ENCODE peak calls at places on chromosomes 2 and 18, in nine cellular contexts. One of them, this sample, is unnamed.
A peak's percentile ranks its signal among the peaks of the same experiment; 100 is the strongest.

GRCh38 chr18:23565916-23566547 is 20.3 kb downstream of the NPC1 start:
- DNase-seq in naive thymus-derived CD4-positive, alpha-beta T cell: no peak
- DNase-seq in stomach: no peak
- DNase-seq in psoas muscle: no peak
- DNase-seq in CD4-positive, alpha-beta T cell: no peak
- DNase-seq in endothelial cell of umbilical vein: no peak
- DNase-seq in IMR-90: no peak
- DNase-seq in left ventricle myocardium inferior: no peak
- DNase-seq in fibroblast of lung: no peak
- DNase-seq in this sample: peak; percentile 78

GRCh38 chr2:210502997-210503621 is 26.6 kb upstream of the LANCL1 start:
- DNase-seq in psoas muscle: peak; percentile 57
- DNase-seq in endothelial cell of umbilical vein: peak; percentile 55
- DNase-seq in IMR-90: peak; percentile 49
- DNase-seq in stomach: peak; percentile 57
- DNase-seq in CD4-positive, alpha-beta T cell: no peak
- DNase-seq in naive thymus-derived CD4-positive, alpha-beta T cell: no peak
- DNase-seq in fibroblast of lung: peak; percentile 64
- DNase-seq in left ventricle myocardium inferior: peak; percentile 20
- DNase-seq in this sample: no peak

GRCh38 chr18:70931942-70932814 is 643.3 kb downstream of the SOCS6 start:
- DNase-seq in endothelial cell of umbilical vein: peak; percentile 63
- DNase-seq in CD4-positive, alpha-beta T cell: no peak
- DNase-seq in IMR-90: peak; percentile 17
- DNase-seq in stomach: no peak
- DNase-seq in psoas muscle: no peak
- DNase-seq in naive thymus-derived CD4-positive, alpha-beta T cell: no peak
- DNase-seq in left ventricle myocardium inferior: no peak
- DNase-seq in fibroblast of lung: peak; percentile 59
- DNase-seq in this sample: peak; percentile 1

GRCh38 chr2:27663463-27664244 is at the start of the genes SLC4A1AP and SUPT7L:
- DNase-seq in CD4-positive, alpha-beta T cell: peak; percentile 66
- DNase-seq in fibroblast of lung: peak; percentile 93
- DNase-seq in IMR-90: peak; percentile 89
- DNase-seq in stomach: peak; percentile 71
- DNase-seq in psoas muscle: peak; percentile 87
- DNase-seq in naive thymus-derived CD4-positive, alpha-beta T cell: peak; percentile 74
- DNase-seq in endothelial cell of umbilical vein: peak; percentile 92
- DNase-seq in left ventricle myocardium inferior: peak; percentile 64
- DNase-seq in this sample: peak; percentile 88

GRCh38 chr2:169507698-169508097 is 1.8 kb upstream of the KLHL41 start:
- DNase-seq in IMR-90: peak; percentile 78
- DNase-seq in endothelial cell of umbilical vein: peak; percentile 86
- DNase-seq in fibroblast of lung: peak; percentile 85
- DNase-seq in left ventricle myocardium inferior: no peak
- DNase-seq in psoas muscle: no peak
- DNase-seq in stomach: no peak
- DNase-seq in naive thymus-derived CD4-positive, alpha-beta T cell: no peak
- DNase-seq in CD4-positive, alpha-beta T cell: no peak
- DNase-seq in this sample: peak; percentile 57

GRCh38 chr2:20897874-20898453 is 75.1 kb upstream of the LDAH start:
- DNase-seq in fibroblast of lung: no peak
- DNase-seq in IMR-90: no peak
- DNase-seq in naive thymus-derived CD4-positive, alpha-beta T cell: no peak
- DNase-seq in left ventricle myocardium inferior: no peak
- DNase-seq in CD4-positive, alpha-beta T cell: no peak
- DNase-seq in stomach: no peak
- DNase-seq in psoas muscle: no peak
- DNase-seq in endothelial cell of umbilical vein: no peak
- DNase-seq in this sample: no peak

GRCh38 chr2:101987832-101988231 is 3.9 kb upstream of the IL1R2 start:
- DNase-seq in stomach: no peak
- DNase-seq in fibroblast of lung: no peak
- DNase-seq in naive thymus-derived CD4-positive, alpha-beta T cell: no peak
- DNase-seq in endothelial cell of umbilical vein: no peak
- DNase-seq in left ventricle myocardium inferior: no peak
- DNase-seq in IMR-90: no peak
- DNase-seq in psoas muscle: no peak
- DNase-seq in CD4-positive, alpha-beta T cell: no peak
- DNase-seq in this sample: no peak

GRCh38 chr2:217959723-217960122 is 43.1 kb downstream of the TNS1 start:
- DNase-seq in left ventricle myocardium inferior: no peak
- DNase-seq in IMR-90: peak; percentile 31
- DNase-seq in endothelial cell of umbilical vein: no peak
- DNase-seq in stomach: no peak
- DNase-seq in fibroblast of lung: no peak
- DNase-seq in naive thymus-derived CD4-positive, alpha-beta T cell: no peak
- DNase-seq in psoas muscle: no peak
- DNase-seq in CD4-positive, alpha-beta T cell: no peak
- DNase-seq in this sample: no peak

GRCh38 chr2:149307014-149307413 is 23.4 kb upstream of the LYPD6 start:
- DNase-seq in fibroblast of lung: no peak
- DNase-seq in stomach: no peak
- DNase-seq in endothelial cell of umbilical vein: no peak
- DNase-seq in IMR-90: no peak
- DNase-seq in left ventricle myocardium inferior: no peak
- DNase-seq in CD4-positive, alpha-beta T cell: no peak
- DNase-seq in psoas muscle: no peak
- DNase-seq in naive thymus-derived CD4-positive, alpha-beta T cell: no peak
- DNase-seq in this sample: no peak

GRCh38 chr18:48676346-48676745 is 137.5 kb downstream of the CTIF start:
- DNase-seq in psoas muscle: no peak
- DNase-seq in CD4-positive, alpha-beta T cell: no peak
- DNase-seq in naive thymus-derived CD4-positive, alpha-beta T cell: no peak
- DNase-seq in stomach: no peak
- DNase-seq in IMR-90: no peak
- DNase-seq in fibroblast of lung: no peak
- DNase-seq in left ventricle myocardium inferior: no peak
- DNase-seq in endothelial cell of umbilical vein: no peak
- DNase-seq in this sample: no peak

GRCh38 chr2:234145057-234145456 is 94.6 kb downstream of the SPP2 start:
- DNase-seq in endothelial cell of umbilical vein: no peak
- DNase-seq in naive thymus-derived CD4-positive, alpha-beta T cell: no peak
- DNase-seq in left ventricle myocardium inferior: no peak
- DNase-seq in CD4-positive, alpha-beta T cell: no peak
- DNase-seq in psoas muscle: no peak
- DNase-seq in stomach: no peak
- DNase-seq in IMR-90: no peak
- DNase-seq in fibroblast of lung: no peak
- DNase-seq in this sample: no peak

GRCh38 chr2:206198677-206199076 is 39.0 kb downstream of the EEF1B2 start:
- DNase-seq in fibroblast of lung: peak; percentile 77
- DNase-seq in stomach: no peak
- DNase-seq in naive thymus-derived CD4-positive, alpha-beta T cell: no peak
- DNase-seq in CD4-positive, alpha-beta T cell: no peak
- DNase-seq in left ventricle myocardium inferior: no peak
- DNase-seq in endothelial cell of umbilical vein: no peak
- DNase-seq in IMR-90: peak; percentile 28
- DNase-seq in psoas muscle: no peak
- DNase-seq in this sample: peak; percentile 65

GRCh38 chr2:132374551-132374950 is 42.1 kb upstream of the GPR39 start:
- DNase-seq in naive thymus-derived CD4-positive, alpha-beta T cell: no peak
- DNase-seq in endothelial cell of umbilical vein: no peak
- DNase-seq in left ventricle myocardium inferior: no peak
- DNase-seq in stomach: no peak
- DNase-seq in IMR-90: peak; percentile 44
- DNase-seq in psoas muscle: no peak
- DNase-seq in CD4-positive, alpha-beta T cell: no peak
- DNase-seq in fibroblast of lung: peak; percentile 28
- DNase-seq in this sample: peak; percentile 59

DNA sequence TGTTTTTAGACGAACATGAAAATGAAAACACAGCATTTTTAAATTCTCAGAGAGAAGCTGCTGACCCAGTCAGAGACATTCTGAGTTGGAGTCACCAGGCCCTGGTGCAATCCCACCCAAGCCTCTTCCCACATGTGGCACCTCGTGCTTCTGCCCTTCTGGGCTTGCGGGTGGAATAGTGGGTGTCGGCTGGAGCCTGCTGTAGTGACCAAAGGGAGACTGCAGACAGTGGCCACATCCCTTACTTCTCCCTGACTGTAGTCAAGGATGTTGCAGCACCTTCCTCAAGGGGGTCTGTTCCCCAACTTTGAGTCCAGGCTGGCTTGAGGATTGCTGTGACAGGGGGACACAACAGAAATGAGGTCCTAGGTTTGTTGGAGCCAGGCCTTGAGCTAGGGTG is 104.4 kb upstream of the GLI2 start:
- DNase-seq in naive thymus-derived CD4-positive, alpha-beta T cell: no peak
- DNase-seq in fibroblast of lung: no peak
- DNase-seq in left ventricle myocardium inferior: no peak
- DNase-seq in IMR-90: no peak
- DNase-seq in CD4-positive, alpha-beta T cell: no peak
- DNase-seq in endothelial cell of umbilical vein: no peak
- DNase-seq in psoas muscle: no peak
- DNase-seq in stomach: no peak
- DNase-seq in this sample: no peak
- H3K27me3 ChIP-seq in naive thymus-derived CD4-positive, alpha-beta T cell: no peaks in the 10 kb centered on the region
- H3K27me3 ChIP-seq in fibroblast of lung: peaks cover 21% of the 10 kb centered on the region
- H3K27me3 ChIP-seq in left ventricle myocardium inferior: peaks cover 57% of the 10 kb centered on the region
- H3K27me3 ChIP-seq in IMR-90: peaks cover 61% of the 10 kb centered on the region
- H3K27me3 ChIP-seq in CD4-positive, alpha-beta T cell: no peaks in the 10 kb centered on the region
- H3K27me3 ChIP-seq in endothelial cell of umbilical vein: peaks cover 5% of the 10 kb centered on the region
- H3K27me3 ChIP-seq in psoas muscle: peaks cover 4% of the 10 kb centered on the region
- H3K27me3 ChIP-seq in stomach: no peaks in the 10 kb centered on the region
- H3K27me3 ChIP-seq in this sample: peaks cover 10% of the 10 kb centered on the region

GRCh38 chr2:225042800-225043167 is 516 bp upstream of the DOCK10 start:
- DNase-seq in CD4-positive, alpha-beta T cell: no peak
- DNase-seq in endothelial cell of umbilical vein: no peak
- DNase-seq in stomach: no peak
- DNase-seq in IMR-90: no peak
- DNase-seq in naive thymus-derived CD4-positive, alpha-beta T cell: no peak
- DNase-seq in left ventricle myocardium inferior: no peak
- DNase-seq in psoas muscle: no peak
- DNase-seq in fibroblast of lung: peak; percentile 23
- DNase-seq in this sample: peak; percentile 4
- H3K27me3 ChIP-seq in CD4-positive, alpha-beta T cell: no peaks in the 10 kb centered on the region
- H3K27me3 ChIP-seq in endothelial cell of umbilical vein: peaks cover 40% of the 10 kb centered on the region
- H3K27me3 ChIP-seq in stomach: no peaks in the 10 kb centered on the region
- H3K27me3 ChIP-seq in IMR-90: no peaks in the 10 kb centered on the region
- H3K27me3 ChIP-seq in naive thymus-derived CD4-positive, alpha-beta T cell: no peaks in the 10 kb centered on the region
- H3K27me3 ChIP-seq in left ventricle myocardium inferior: peaks cover 67% of the 10 kb centered on the region
- H3K27me3 ChIP-seq in psoas muscle: peaks cover 9% of the 10 kb centered on the region
- H3K27me3 ChIP-seq in fibroblast of lung: no peaks in the 10 kb centered on the region
- H3K27me3 ChIP-seq in this sample: peaks cover 11% of the 10 kb centered on the region

DNA sequence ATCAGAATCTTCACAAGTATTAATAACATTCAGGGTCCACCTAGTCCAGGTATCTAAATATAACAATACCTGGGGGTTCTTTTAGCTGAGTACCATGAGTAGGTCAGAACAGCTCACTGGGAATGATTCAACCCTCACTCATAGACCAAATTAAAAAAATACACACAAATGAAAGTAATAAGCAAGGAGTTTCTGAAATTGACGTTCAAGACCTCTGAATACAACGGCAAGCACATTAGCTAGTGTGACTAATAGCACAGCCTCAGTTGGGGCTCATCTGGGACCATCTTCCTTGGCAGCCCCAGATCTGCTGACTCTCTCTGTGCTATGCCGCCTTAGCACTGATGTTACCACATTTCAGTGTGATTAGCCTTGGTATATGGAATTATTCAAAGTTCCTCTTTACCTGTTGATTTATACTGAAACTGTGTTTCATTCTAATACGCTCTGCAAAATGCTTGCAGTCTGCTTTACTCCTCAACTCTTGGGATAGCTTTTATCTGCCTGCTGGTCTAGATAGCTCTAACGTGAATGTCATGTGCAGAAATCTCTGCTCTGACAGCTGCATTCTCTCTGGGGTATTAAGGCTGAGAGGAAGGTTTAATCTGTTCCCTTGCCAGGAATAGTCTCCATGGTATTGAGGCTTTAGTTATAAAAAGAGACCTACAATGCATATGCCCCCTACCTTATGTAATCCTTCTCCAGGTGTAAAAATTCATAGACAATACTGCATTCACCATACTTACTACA is 153.3 kb downstream of the METTL4 start:
- DNase-seq in psoas muscle: no peak
- DNase-seq in stomach: no peak
- DNase-seq in endothelial cell of umbilical vein: no peak
- DNase-seq in naive thymus-derived CD4-positive, alpha-beta T cell: no peak
- DNase-seq in CD4-positive, alpha-beta T cell: no peak
- DNase-seq in IMR-90: peak; percentile 41
- DNase-seq in left ventricle myocardium inferior: no peak
- DNase-seq in fibroblast of lung: no peak
- DNase-seq in this sample: no peak
- H3K27me3 ChIP-seq in psoas muscle: no peaks in the 10 kb centered on the region
- H3K27me3 ChIP-seq in stomach: no peaks in the 10 kb centered on the region
- H3K27me3 ChIP-seq in endothelial cell of umbilical vein: peaks cover 2% of the 10 kb centered on the region
- H3K27me3 ChIP-seq in naive thymus-derived CD4-positive, alpha-beta T cell: no peaks in the 10 kb centered on the region
- H3K27me3 ChIP-seq in CD4-positive, alpha-beta T cell: no peaks in the 10 kb centered on the region
- H3K27me3 ChIP-seq in IMR-90: no peaks in the 10 kb centered on the region
- H3K27me3 ChIP-seq in left ventricle myocardium inferior: no peaks in the 10 kb centered on the region
- H3K27me3 ChIP-seq in fibroblast of lung: no peaks in the 10 kb centered on the region
- H3K27me3 ChIP-seq in this sample: no peaks in the 10 kb centered on the region

GRCh38 chr18:13222371-13223281 is 4.1 kb downstream of the LDLRAD4 start:
- DNase-seq in CD4-positive, alpha-beta T cell: no peak
- DNase-seq in left ventricle myocardium inferior: peak; percentile 78
- DNase-seq in stomach: peak; percentile 77
- DNase-seq in IMR-90: peak; percentile 37
- DNase-seq in naive thymus-derived CD4-positive, alpha-beta T cell: no peak
- DNase-seq in psoas muscle: peak; percentile 82
- DNase-seq in endothelial cell of umbilical vein: no peak
- DNase-seq in fibroblast of lung: peak; percentile 92
- DNase-seq in this sample: no peak
- H3K27me3 ChIP-seq in CD4-positive, alpha-beta T cell: no peaks in the 10 kb centered on the region
- H3K27me3 ChIP-seq in left ventricle myocardium inferior: no peaks in the 10 kb centered on the region
- H3K27me3 ChIP-seq in stomach: no peaks in the 10 kb centered on the region
- H3K27me3 ChIP-seq in IMR-90: peaks cover 37% of the 10 kb centered on the region
- H3K27me3 ChIP-seq in naive thymus-derived CD4-positive, alpha-beta T cell: no peaks in the 10 kb centered on the region
- H3K27me3 ChIP-seq in psoas muscle: no peaks in the 10 kb centered on the region
- H3K27me3 ChIP-seq in endothelial cell of umbilical vein: peaks cover 55% of the 10 kb centered on the region
- H3K27me3 ChIP-seq in fibroblast of lung: peaks cover 25% of the 10 kb centered on the region
- H3K27me3 ChIP-seq in this sample: peaks cover 59% of the 10 kb centered on the region

DNA sequence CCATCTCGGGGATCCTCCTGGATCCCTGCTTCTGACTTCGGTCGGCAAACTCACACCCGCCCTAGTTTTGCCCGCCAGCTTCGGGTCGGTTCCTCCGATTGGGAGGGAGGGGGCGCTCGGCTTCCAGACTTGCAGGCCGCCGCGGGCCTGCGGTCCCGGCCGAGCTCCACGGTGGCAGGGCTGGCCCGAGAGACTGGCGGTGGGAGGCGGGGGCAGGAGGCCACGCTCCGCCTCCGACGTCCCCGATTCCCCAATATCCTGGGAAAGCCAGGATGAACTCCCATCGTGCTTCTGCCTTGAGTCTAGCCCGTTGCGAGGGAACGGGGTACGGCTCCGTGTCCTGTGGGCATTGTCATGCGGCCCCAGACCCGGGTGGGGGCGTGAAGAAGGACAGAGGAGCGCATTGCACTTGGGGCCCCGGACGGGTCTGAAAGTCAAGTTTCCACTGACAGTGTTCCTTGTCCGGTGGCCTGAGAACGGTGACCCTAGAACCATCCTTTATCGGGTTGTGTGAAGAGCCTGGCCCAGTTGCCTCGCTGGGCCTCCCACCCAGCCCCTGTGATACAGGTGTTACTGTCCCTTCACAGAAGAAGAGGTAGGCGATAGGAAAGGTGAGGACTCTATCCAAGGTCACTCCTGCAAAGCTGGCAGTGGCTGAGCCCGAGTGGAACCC is 2.4 kb upstream of the INHBB start:
- DNase-seq in psoas muscle: peak; percentile 95
- DNase-seq in fibroblast of lung: peak; percentile 75
- DNase-seq in endothelial cell of umbilical vein: peak; percentile 66
- DNase-seq in naive thymus-derived CD4-positive, alpha-beta T cell: peak; percentile 48
- DNase-seq in CD4-positive, alpha-beta T cell: peak; percentile 14
- DNase-seq in left ventricle myocardium inferior: peak; percentile 81
- DNase-seq in stomach: peak; percentile 86
- DNase-seq in IMR-90: peak; percentile 68
- DNase-seq in this sample: no peak
- H3K27me3 ChIP-seq in psoas muscle: peaks cover 30% of the 10 kb centered on the region
- H3K27me3 ChIP-seq in fibroblast of lung: peaks cover 57% of the 10 kb centered on the region
- H3K27me3 ChIP-seq in endothelial cell of umbilical vein: peaks cover 67% of the 10 kb centered on the region
- H3K27me3 ChIP-seq in naive thymus-derived CD4-positive, alpha-beta T cell: peaks cover 40% of the 10 kb centered on the region
- H3K27me3 ChIP-seq in CD4-positive, alpha-beta T cell: peaks cover 67% of the 10 kb centered on the region
- H3K27me3 ChIP-seq in left ventricle myocardium inferior: peaks cover 98% of the 10 kb centered on the region
- H3K27me3 ChIP-seq in stomach: peaks cover 12% of the 10 kb centered on the region
- H3K27me3 ChIP-seq in IMR-90: peaks cover 90% of the 10 kb centered on the region
- H3K27me3 ChIP-seq in this sample: peaks cover 82% of the 10 kb centered on the region